ENCODE peak calls at places on chromosomes 2 and 18, in four cellular contexts. W is fibroblast of mammary gland, K is GM23338, E is fibroblast of the aortic adventitia. D is an unnamed sample.
A peak's percentile ranks its signal among the peaks of the same experiment; 100 is the strongest.

GRCh38 chr2:200199576-200200263 is 106.8 kb upstream of the SPATS2L start:
- DNase-seq in W (no peak), K (peak; percentile 55), E (no peak), D (no peak)

GRCh38 chr2:36951030-36951518 is 15.3 kb downstream of the STRN start:
- DNase-seq in W (no peak), K (no peak), E (no peak), D (no peak)

GRCh38 chr2:101622633-101623521 is 74.6 kb upstream of the MAP4K4 start:
- DNase-seq in E (no peak), K (no peak), W (no peak), D (no peak)

GRCh38 chr2:170714156-170715061 is 728 bp upstream of the SP5 start:
- DNase-seq in K (peak; percentile 51), W (no peak), E (no peak), D (no peak)

GRCh38 chr18:49841236-49842217 is 28.2 kb upstream of the ACAA2 start:
- DNase-seq in W (no peak), E (no peak), K (no peak), D (no peak)

GRCh38 chr2:128037624-128038023 is 9.8 kb upstream of the SAP130 start:
- DNase-seq in W (no peak), E (no peak), K (peak; percentile 35), D (no peak)

GRCh38 chr2:8692783-8693768 is 11.2 kb downstream of the ID2 start:
- DNase-seq in W (no peak), K (peak; percentile 78), E (no peak), D (no peak)

GRCh38 chr2:232418056-232418455 is 11.4 kb downstream of the ALPG start:
- DNase-seq in W (no peak), E (no peak), K (no peak), D (no peak)

GRCh38 chr18:28559511-28559910 is 382.6 kb upstream of the CDH2 start:
- DNase-seq in W (no peak), E (no peak), K (no peak), D (no peak)

GRCh38 chr18:6004683-6005082 is 109.4 kb upstream of the TMEM200C start:
- DNase-seq in W (no peak), E (no peak), K (no peak), D (no peak)

GRCh38 chr2:222656544-222657446 is 903 bp upstream of the FARSB start:
- DNase-seq in E (no peak), K (peak; percentile 18), W (no peak), D (no peak)

GRCh38 chr2:230614913-230615332 is 97.7 kb upstream of the CAB39 start:
- DNase-seq in E (no peak), W (peak; percentile 24), K (peak; percentile 26), D (no peak)

GRCh38 chr18:49082714-49083688 is 132.2 kb upstream of the SMAD7 start:
- DNase-seq in K (no peak), W (no peak), E (no peak), D (no peak)

GRCh38 chr2:953975-954686 is 3.5 kb downstream of the SNTG2 start:
- DNase-seq in K (no peak), E (peak; percentile 18), W (peak; percentile 23), D (peak; percentile 61)

GRCh38 chr2:226963528-226963927 is 127.7 kb downstream of the RHBDD1 start:
- DNase-seq in W (peak; percentile 72), K (no peak), E (peak; percentile 72), D (peak; percentile 61)

GRCh38 chr18:7298149-7298548 is 67.3 kb downstream of the LRRC30 start:
- DNase-seq in K (no peak), W (no peak), E (no peak), D (no peak)

DNA sequence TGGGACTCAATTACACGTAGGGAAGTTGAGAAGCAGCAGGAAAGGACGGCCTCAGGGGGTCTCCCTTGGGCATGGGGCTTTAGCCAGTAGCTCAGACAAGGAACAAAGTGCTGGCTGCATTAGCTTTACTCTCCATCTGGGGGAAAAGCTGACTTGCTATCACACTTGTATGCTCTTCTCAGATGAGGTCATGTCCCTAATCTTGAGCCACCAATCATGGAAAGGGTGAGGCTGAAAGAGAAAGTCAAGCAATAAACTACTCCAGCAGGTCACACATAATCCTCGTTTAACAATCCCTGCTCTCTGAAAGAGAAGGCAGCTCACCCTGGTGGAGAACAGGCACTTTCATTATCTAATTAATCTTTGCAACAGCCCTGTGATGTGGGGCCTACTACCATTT is 129.7 kb upstream of the CAPN13 start:
- DNase-seq in K (no peak), E (no peak), W (no peak), D (no peak)
- TF ChIP-seq CTCF in K (no peak), E (no peak), W (no peak), D (no peak)

DNA sequence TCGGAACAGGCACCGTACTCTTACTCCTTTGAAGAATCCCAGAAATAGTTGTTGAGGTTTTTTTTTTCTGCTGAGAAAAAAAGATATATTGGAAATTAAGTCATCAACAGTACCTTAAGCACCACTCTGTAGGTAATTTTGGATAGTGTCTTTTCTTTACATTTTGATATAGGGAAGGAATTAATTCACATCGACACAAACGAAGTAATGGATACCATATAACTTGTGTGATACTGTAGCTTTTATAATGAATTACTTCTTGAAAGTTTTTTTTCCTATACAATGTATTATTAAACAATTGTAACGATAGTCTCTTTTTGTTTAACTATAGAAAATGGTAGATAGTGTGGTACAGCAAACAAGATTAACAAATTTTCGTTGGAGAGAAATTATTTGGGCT is 1.5 kb upstream of the IKZF2 start:
- DNase-seq in K (no peak), W (no peak), E (no peak), D (no peak)
- H3K4me3 ChIP-seq in K (peak overlapping the region; percentile 75), W (peak overlapping the region; percentile 73), E (peak overlapping the region; percentile 82), D (peak overlapping the region; percentile 68)

DNA sequence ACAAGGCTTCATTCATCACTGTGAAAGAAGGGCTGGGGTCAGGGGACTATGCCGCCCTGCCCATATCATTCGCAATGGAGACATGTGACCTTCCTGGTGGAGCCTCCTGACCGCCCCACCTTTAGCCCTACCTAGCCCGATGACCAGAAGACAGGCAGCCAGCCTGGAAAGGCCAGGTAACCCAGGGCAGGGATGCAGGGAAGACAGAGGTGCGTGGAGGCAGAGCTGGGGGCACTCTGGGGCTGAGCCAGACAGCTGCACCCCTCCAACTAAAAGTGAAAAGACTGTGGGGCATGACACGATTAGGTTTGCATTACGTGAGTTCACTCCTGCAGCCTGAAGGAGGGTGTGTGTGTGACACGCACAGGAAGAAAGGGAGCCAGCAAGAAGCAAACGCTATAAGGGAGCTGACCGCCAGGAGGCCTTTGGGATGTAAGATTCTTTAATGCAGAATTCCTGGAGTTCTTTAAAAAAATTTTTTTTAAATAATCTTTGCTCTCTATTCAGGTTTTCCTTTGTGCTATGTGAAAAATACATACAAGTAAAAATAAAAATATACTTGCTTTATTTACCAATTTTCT is 3.7 kb upstream of the HES6 start:
- DNase-seq in E (no peak), W (no peak), K (peak; percentile 70), D (no peak)
- TF ChIP-seq CTCF in E (no peak), W (no peak), K (peak; percentile 40), D (peak; percentile 6)

DNA sequence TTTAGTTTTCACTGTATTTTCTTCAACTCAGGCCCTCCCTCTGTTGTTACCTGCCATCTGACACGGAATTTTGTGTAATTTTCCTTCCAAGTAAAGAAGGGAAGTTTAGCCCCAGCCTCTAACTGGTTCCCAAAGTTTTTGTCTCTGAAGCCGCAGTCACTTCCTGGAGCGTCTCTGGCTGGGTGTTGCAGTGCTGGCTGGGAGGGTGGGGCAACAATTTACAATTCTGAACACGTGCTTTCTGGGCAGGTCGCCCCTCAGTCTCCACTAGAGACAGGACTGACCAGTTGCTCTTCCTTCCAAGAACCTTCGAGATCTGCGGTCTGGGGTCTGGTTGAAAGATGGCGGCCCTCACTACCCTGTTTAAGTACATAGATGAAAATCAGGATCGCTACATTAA is 3.5 kb downstream of the CNDP2 start:
- DNase-seq in K (no peak), W (peak; percentile 74), E (peak; percentile 56), D (peak; percentile 31)
- H3K4me3 ChIP-seq in K (no peak overlapping the region), W (peak overlapping the region; percentile 34), E (peak overlapping the region; percentile 38), D (no peak overlapping the region)

GRCh38 chr18:75307530-75307929 is 96.9 kb downstream of the TSHZ1 start:
- DNase-seq in E (no peak), K (no peak), W (no peak), D (no peak)

GRCh38 chr18:75309564-75309963 is 99.0 kb downstream of the TSHZ1 start:
- DNase-seq in E (no peak), K (peak; percentile 19), W (no peak), D (no peak)

GRCh38 chr18:75304678-75305557 is 94.3 kb downstream of the TSHZ1 start:
- DNase-seq in E (no peak), W (no peak), K (no peak), D (no peak)

GRCh38 chr18:75305984-75306383 is 95.4 kb downstream of the TSHZ1 start:
- DNase-seq in K (no peak), E (no peak), W (no peak), D (no peak)
- TF ChIP-seq CTCF in K (no peak), E (no peak), W (no peak), D (no peak)

GRCh38 chr18:26479686-26480079 is 68.7 kb downstream of the KCTD1 start:
- DNase-seq in K (no peak), W (peak; percentile 29), E (peak; percentile 64), D (no peak)

GRCh38 chr18:26479065-26479685 is 69.2 kb downstream of the KCTD1 start:
- DNase-seq in W (no peak), K (peak; percentile 56), E (no peak), D (no peak)

GRCh38 chr18:26482567-26482966 is 65.8 kb downstream of the KCTD1 start:
- DNase-seq in W (no peak), E (no peak), K (peak; percentile 88), D (no peak)

GRCh38 chr18:26483633-26484032 is 64.7 kb downstream of the KCTD1 start:
- DNase-seq in K (no peak), E (no peak), W (no peak), D (peak; percentile 60)

DNA sequence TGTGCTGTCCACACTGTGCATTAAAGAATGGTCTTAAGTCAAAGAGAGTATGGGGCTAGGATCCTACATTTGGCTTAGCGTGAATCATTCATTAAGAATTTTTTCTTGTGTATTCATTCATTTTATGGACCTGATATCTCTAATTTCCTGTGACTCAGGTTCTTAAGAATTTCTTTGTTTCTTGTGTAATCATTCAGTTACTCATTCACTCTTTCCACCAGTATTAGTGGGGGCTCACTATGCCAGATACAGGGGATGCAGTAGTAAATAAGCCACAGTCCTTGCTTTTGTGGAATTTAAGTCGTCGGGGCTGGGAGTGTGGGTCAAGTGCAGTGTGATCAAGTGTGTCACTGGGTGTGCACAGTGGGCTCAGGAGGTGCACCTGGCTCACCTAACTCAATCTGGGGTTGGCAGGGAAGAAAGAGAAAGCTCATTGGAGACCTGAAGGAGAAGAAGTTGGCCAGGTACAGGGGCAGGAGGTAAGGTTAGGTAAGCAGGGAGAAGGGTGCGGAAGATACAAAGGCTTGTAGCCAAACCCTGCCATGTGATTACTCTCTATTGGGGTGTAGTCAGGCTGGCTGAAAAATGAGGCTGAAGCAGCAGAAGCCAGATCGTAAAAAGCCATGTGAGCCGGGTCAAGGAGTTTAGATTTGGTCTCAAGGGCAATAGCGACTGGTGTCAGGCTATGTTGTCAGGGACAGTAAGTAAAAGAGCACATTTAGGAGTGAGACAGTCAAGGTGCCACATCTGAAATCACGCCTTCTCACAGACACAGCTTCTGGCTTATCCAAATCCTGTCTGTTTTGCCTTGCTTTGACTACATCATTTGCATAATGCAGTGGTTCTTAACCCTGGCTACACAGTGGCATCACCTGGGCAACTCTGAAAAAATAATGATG is 67.2 kb downstream of the KCTD1 start:
- DNase-seq in E (peak; percentile 97), K (no peak), W (peak; percentile 94), D (peak; percentile 94)
- H3K4me3 ChIP-seq in E (no peak overlapping the region), K (no peak overlapping the region), W (no peak overlapping the region), D (no peak overlapping the region)